ENCODE peak calls at places on chromosomes 16 and 17, in nine cellular contexts. I, G, P, Z, C, J, T, U and A are unnamed samples.

GRCh38 chr17:601462-602303 is 113.0 kb downstream of the VPS53 start:
- DNase-seq in U (no peak), T (peak; percentile 80), Z (no peak), P (no peak), J (peak; percentile 28), G (peak; percentile 100), I (no peak), C (peak; percentile 29), A (no peak)

GRCh38 chr17:6353161-6353560 is 81.8 kb downstream of the AIPL1 start:
- DNase-seq in G (no peak), U (no peak), T (no peak), P (no peak), J (no peak), Z (no peak), C (no peak), I (no peak), A (no peak)

GRCh38 chr17:51860934-51861561 is 297.5 kb downstream of the CA10 start:
- DNase-seq in P (no peak), U (no peak), G (no peak), C (no peak), J (peak; percentile 47), I (no peak), T (no peak), Z (no peak), A (no peak)

GRCh38 chr17:58517378-58517927 is 3.0 kb upstream of the MTMR4 start:
- DNase-seq in J (no peak), I (no peak), Z (no peak), U (no peak), P (no peak), T (no peak), C (no peak), G (no peak), A (no peak)

GRCh38 chr17:82636626-82637598 is 11.3 kb downstream of the WDR45B start:
- DNase-seq in C (no peak), P (no peak), G (no peak), Z (no peak), U (no peak), I (no peak), J (no peak), T (no peak), A (no peak)

GRCh38 chr17:9912146-9913099 is 7.4 kb upstream of the RCVRN start:
- DNase-seq in J (no peak), U (no peak), P (no peak), C (no peak), T (no peak), Z (no peak), G (no peak), I (no peak), A (no peak)

GRCh38 chr17:45149037-45149668 is 878 bp downstream of the HEXIM1 start:
- DNase-seq in T (peak; percentile 74), C (peak; percentile 91), Z (peak; percentile 63), I (peak; percentile 93), G (peak; percentile 86), J (peak; percentile 89), P (peak; percentile 80), U (peak; percentile 84), A (peak; percentile 90)

GRCh38 chr16:77211880-77212735 is 12.9 kb downstream of the SYCE1L start:
- DNase-seq in J (peak; percentile 73), I (peak; percentile 84), C (peak; percentile 46), Z (peak; percentile 74), T (peak; percentile 34), U (peak; percentile 49), G (peak; percentile 12), P (peak; percentile 74), A (no peak)

GRCh38 chr16:67393790-67394270 is 532 bp upstream of the TPPP3 start:
- DNase-seq in P (no peak), C (no peak), G (no peak), I (no peak), Z (no peak), T (no peak), U (no peak), J (no peak), A (no peak)

GRCh38 chr16:56343661-56344517 is 81.5 kb downstream of the AMFR start:
- DNase-seq in Z (no peak), G (no peak), J (no peak), U (no peak), T (no peak), I (no peak), P (no peak), C (no peak), A (no peak)

GRCh38 chr17:72985882-72986720 is 106.4 kb downstream of the SLC39A11 start:
- DNase-seq in P (peak; percentile 39), U (peak; percentile 58), Z (peak; percentile 12), J (peak; percentile 57), C (peak; percentile 66), I (no peak), G (peak; percentile 75), T (peak; percentile 55), A (peak; percentile 33)

GRCh38 chr17:74280093-74280513 is 6.1 kb downstream of the DNAI2 start:
- DNase-seq in P (peak; percentile 64), T (no peak), I (no peak), J (peak; percentile 19), U (no peak), G (no peak), C (no peak), Z (peak; percentile 52), A (no peak)

GRCh38 chr17:75008373-75008772 is 4.1 kb upstream of the MRPL58 start:
- DNase-seq in I (no peak), U (no peak), G (no peak), J (no peak), P (no peak), T (no peak), Z (no peak), C (no peak), A (no peak)

GRCh38 chr16:75025766-75026165 is 26.9 kb downstream of the ZNRF1 start:
- DNase-seq in Z (no peak), G (peak; percentile 68), I (no peak), C (peak; percentile 47), J (no peak), P (no peak), T (peak; percentile 56), U (no peak), A (no peak)

GRCh38 chr17:79777844-79778503 is at the start of gene CBX2:
- DNase-seq in Z (peak; percentile 77), I (peak; percentile 90), J (peak; percentile 83), G (peak; percentile 60), T (peak; percentile 55), U (peak; percentile 67), C (peak; percentile 55), P (peak; percentile 73), A (no peak)

GRCh38 chr16:2034695-2035430 is 8.2 kb downstream of the NHERF2 start:
- DNase-seq in C (no peak), J (no peak), P (no peak), Z (no peak), G (no peak), U (no peak), I (no peak), T (no peak), A (no peak)
- H3K4me3 ChIP-seq in C (peak overlapping the region; percentile 49), J (peak overlapping the region; percentile 2), P (no peak overlapping the region), Z (no peak overlapping the region), G (no peak overlapping the region), U (peak overlapping the region; percentile 55), I (peak overlapping the region; percentile 45), T (no peak overlapping the region), A (peak overlapping the region; percentile 40)

DNA sequence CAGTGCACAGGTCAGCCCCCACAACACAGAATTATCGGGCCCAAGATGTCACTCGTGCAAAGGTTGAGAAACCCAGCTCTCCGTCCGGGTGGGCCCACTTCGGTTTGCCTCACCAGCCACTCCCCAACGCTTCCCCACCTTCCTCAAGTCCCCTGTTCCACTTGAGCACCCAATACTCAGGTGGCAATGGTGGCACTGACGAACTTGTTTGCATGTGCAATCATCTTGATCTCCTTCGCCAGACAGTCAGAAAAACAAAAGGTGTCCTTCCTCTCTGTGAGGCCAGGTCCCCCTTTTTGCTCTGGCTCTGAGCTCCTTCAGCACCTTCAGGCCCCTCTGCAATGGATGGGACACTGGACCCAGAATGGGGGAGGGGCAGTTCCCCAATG is 3.7 kb downstream of the GGA2 start:
- DNase-seq in P (no peak), G (no peak), I (no peak), C (no peak), J (no peak), U (no peak), T (no peak), Z (no peak), A (no peak)
- H3K4me3 ChIP-seq in P (no peak overlapping the region), G (no peak overlapping the region), I (no peak overlapping the region), C (no peak overlapping the region), J (no peak overlapping the region), U (no peak overlapping the region), T (no peak overlapping the region), Z (no peak overlapping the region), A (no peak overlapping the region)

GRCh38 chr17:39639043-39639442 is 2.1 kb downstream of the STARD3 start:
- DNase-seq in P (no peak), Z (no peak), U (no peak), G (no peak), J (no peak), I (no peak), C (no peak), T (no peak), A (no peak)

GRCh38 chr17:39636927-39637736 is at the start of gene STARD3:
- DNase-seq in Z (peak; percentile 90), J (peak; percentile 96), U (peak; percentile 91), P (peak; percentile 92), C (peak; percentile 88), T (peak; percentile 88), G (peak; percentile 89), I (peak; percentile 97), A (peak; percentile 84)

GRCh38 chr17:39639566-39640458 is 2.9 kb downstream of the STARD3 start:
- DNase-seq in C (peak; percentile 48), J (no peak), I (no peak), U (no peak), T (no peak), P (no peak), G (no peak), Z (no peak), A (no peak)

GRCh38 chr17:39636587-39636926 is 387 bp upstream of the STARD3 start:
- DNase-seq in J (no peak), Z (no peak), I (no peak), C (no peak), P (no peak), U (no peak), T (no peak), G (no peak), A (no peak)

GRCh38 chr17:39638317-39638716 is 1.4 kb downstream of the STARD3 start:
- DNase-seq in J (no peak), Z (no peak), I (no peak), P (no peak), C (no peak), U (no peak), G (no peak), T (no peak), A (no peak)
- H3K4me3 ChIP-seq in J (no peak overlapping the region), Z (peak overlapping the region; percentile 98), I (peak overlapping the region; percentile 68), P (peak overlapping the region; percentile 85), C (peak overlapping the region; percentile 98), U (no peak overlapping the region), G (peak overlapping the region; percentile 97), T (peak overlapping the region; percentile 84), A (peak overlapping the region; percentile 90)

DNA sequence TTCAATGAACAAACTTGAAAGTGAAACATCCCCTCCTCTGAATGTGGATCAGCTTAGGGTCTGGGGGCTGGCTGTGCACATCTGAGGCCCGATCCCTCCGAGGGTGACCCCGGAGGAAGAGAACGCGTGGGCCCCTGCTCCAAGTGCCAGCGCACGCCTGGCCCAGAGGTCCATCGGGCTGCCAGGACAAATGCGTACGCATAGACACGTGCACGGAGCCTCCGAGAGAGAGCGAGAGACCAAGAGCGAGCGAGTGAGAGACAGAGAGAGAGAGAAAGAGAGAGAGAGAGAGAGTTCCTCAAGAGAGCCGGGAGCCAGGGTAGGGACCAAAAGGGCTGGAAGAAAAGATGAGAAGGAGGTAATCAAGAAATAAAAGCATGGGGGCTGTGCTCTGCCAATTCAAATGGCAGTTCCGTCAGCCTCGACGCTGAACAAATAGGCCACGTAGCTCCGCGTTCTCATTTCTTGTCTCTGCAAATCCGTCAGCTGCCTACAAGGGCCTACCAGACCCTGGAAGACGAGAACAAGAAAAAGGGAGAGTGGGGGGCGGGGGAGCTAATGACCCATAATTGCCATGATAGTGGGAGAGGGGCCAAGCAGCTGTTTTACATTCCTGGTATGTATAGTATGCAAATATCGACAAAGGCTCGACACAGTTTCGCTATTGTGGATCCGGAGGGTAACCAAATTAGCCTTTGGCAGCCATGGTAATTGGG is 435.3 kb upstream of the ZFHX3 start:
- DNase-seq in C (no peak), G (no peak), Z (no peak), I (no peak), U (no peak), J (no peak), T (no peak), P (no peak), A (no peak)
- H3K4me3 ChIP-seq in C (no peak overlapping the region), G (no peak overlapping the region), Z (no peak overlapping the region), I (no peak overlapping the region), U (no peak overlapping the region), J (no peak overlapping the region), T (no peak overlapping the region), P (no peak overlapping the region), A (peak overlapping the region; percentile 49)